ENCODE peak calls at places on chromosomes 4 and X, in five cellular contexts. One of them, this sample, is unnamed.

GRCh38 chrX:140038842-140039241 is 73.5 kb upstream of the CXorf66 start:
- DNase-seq in head of caudate nucleus: no peak
- DNase-seq in NCI-H1092 treated with DMSO at 0.1 percent for 48 hours: no peak
- DNase-seq in tibial artery: no peak
- DNase-seq in amniotic stem cell: no peak
- DNase-seq in this sample: no peak

GRCh38 chr4:175641053-175641452 is 171.0 kb downstream of the GPM6A start:
- DNase-seq in head of caudate nucleus: no peak
- DNase-seq in NCI-H1092 treated with DMSO at 0.1 percent for 48 hours: no peak
- DNase-seq in tibial artery: no peak
- DNase-seq in amniotic stem cell: no peak
- DNase-seq in this sample: no peak

GRCh38 chr4:153466637-153467153 is 535 bp downstream of the TMEM131L start:
- DNase-seq in head of caudate nucleus: peak; percentile 39
- DNase-seq in NCI-H1092 treated with DMSO at 0.1 percent for 48 hours: no peak
- DNase-seq in tibial artery: no peak
- DNase-seq in amniotic stem cell: no peak
- DNase-seq in this sample: no peak

GRCh38 chr4:27595956-27596355 is 735.3 kb downstream of the STIM2 start:
- DNase-seq in head of caudate nucleus: no peak
- DNase-seq in NCI-H1092 treated with DMSO at 0.1 percent for 48 hours: no peak
- DNase-seq in tibial artery: no peak
- DNase-seq in amniotic stem cell: no peak
- DNase-seq in this sample: no peak

GRCh38 chr4:98786866-98787265 is 128.5 kb upstream of the TSPAN5 start:
- DNase-seq in head of caudate nucleus: no peak
- DNase-seq in NCI-H1092 treated with DMSO at 0.1 percent for 48 hours: no peak
- DNase-seq in tibial artery: no peak
- DNase-seq in amniotic stem cell: no peak
- DNase-seq in this sample: no peak

GRCh38 chrX:41475611-41476241 is 28.6 kb downstream of the NYX start:
- DNase-seq in head of caudate nucleus: no peak
- DNase-seq in NCI-H1092 treated with DMSO at 0.1 percent for 48 hours: no peak
- DNase-seq in tibial artery: no peak
- DNase-seq in amniotic stem cell: no peak
- DNase-seq in this sample: no peak

GRCh38 chr4:48031802-48032525 is 15.4 kb downstream of the NIPAL1 start:
- DNase-seq in head of caudate nucleus: no peak
- DNase-seq in NCI-H1092 treated with DMSO at 0.1 percent for 48 hours: no peak
- DNase-seq in tibial artery: no peak
- DNase-seq in amniotic stem cell: no peak
- DNase-seq in this sample: peak; percentile 23

GRCh38 chrX:20350598-20350997 is 83.9 kb upstream of the RPS6KA3 start:
- DNase-seq in head of caudate nucleus: no peak
- DNase-seq in NCI-H1092 treated with DMSO at 0.1 percent for 48 hours: no peak
- DNase-seq in tibial artery: no peak
- DNase-seq in amniotic stem cell: no peak
- DNase-seq in this sample: no peak

GRCh38 chr4:6342530-6343293 is 73.1 kb downstream of the WFS1 start:
- DNase-seq in head of caudate nucleus: peak; percentile 84
- DNase-seq in NCI-H1092 treated with DMSO at 0.1 percent for 48 hours: peak; percentile 89
- DNase-seq in tibial artery: peak; percentile 76
- DNase-seq in amniotic stem cell: no peak
- DNase-seq in this sample: no peak

GRCh38 chr4:9942139-9942538 is 79.2 kb downstream of the SLC2A9 start:
- DNase-seq in head of caudate nucleus: no peak
- DNase-seq in NCI-H1092 treated with DMSO at 0.1 percent for 48 hours: no peak
- DNase-seq in tibial artery: no peak
- DNase-seq in amniotic stem cell: no peak
- DNase-seq in this sample: no peak

GRCh38 chr4:7557447-7557846 is 122.7 kb upstream of the PSAPL1 start:
- DNase-seq in head of caudate nucleus: no peak
- DNase-seq in NCI-H1092 treated with DMSO at 0.1 percent for 48 hours: no peak
- DNase-seq in tibial artery: no peak
- DNase-seq in amniotic stem cell: peak; percentile 92
- DNase-seq in this sample: no peak

GRCh38 chr4:45946699-45947098 is 177.2 kb downstream of the GABRG1 start:
- DNase-seq in head of caudate nucleus: no peak
- DNase-seq in NCI-H1092 treated with DMSO at 0.1 percent for 48 hours: no peak
- DNase-seq in tibial artery: no peak
- DNase-seq in amniotic stem cell: no peak
- DNase-seq in this sample: no peak

GRCh38 chr4:76585897-76586360 is 150.9 kb downstream of the SHROOM3 start:
- DNase-seq in head of caudate nucleus: peak; percentile 8
- DNase-seq in NCI-H1092 treated with DMSO at 0.1 percent for 48 hours: peak; percentile 83
- DNase-seq in tibial artery: peak; percentile 69
- DNase-seq in amniotic stem cell: no peak
- DNase-seq in this sample: no peak

GRCh38 chr4:36281384-36282106 is at the start of gene DTHD1:
- DNase-seq in head of caudate nucleus: no peak
- DNase-seq in NCI-H1092 treated with DMSO at 0.1 percent for 48 hours: no peak
- DNase-seq in tibial artery: no peak
- DNase-seq in amniotic stem cell: no peak
- DNase-seq in this sample: no peak

GRCh38 chrX:154325541-154325940 is 29.9 kb downstream of the TKTL1 start:
- DNase-seq in head of caudate nucleus: no peak
- DNase-seq in NCI-H1092 treated with DMSO at 0.1 percent for 48 hours: no peak
- DNase-seq in tibial artery: no peak
- DNase-seq in amniotic stem cell: no peak
- DNase-seq in this sample: no peak

GRCh38 chr4:77959566-77960338 is 97.1 kb downstream of the MRPL1 start:
- DNase-seq in head of caudate nucleus: no peak
- DNase-seq in NCI-H1092 treated with DMSO at 0.1 percent for 48 hours: peak; percentile 60
- DNase-seq in tibial artery: no peak
- DNase-seq in amniotic stem cell: peak; percentile 61
- DNase-seq in this sample: peak; percentile 23

GRCh38 chr4:10090467-10091250 is 25.9 kb downstream of the WDR1 start:
- DNase-seq in head of caudate nucleus: no peak
- DNase-seq in NCI-H1092 treated with DMSO at 0.1 percent for 48 hours: no peak
- DNase-seq in tibial artery: no peak
- DNase-seq in amniotic stem cell: no peak
- DNase-seq in this sample: no peak

GRCh38 chr4:73976716-73977115 is 5.1 kb downstream of the PF4 start:
- DNase-seq in head of caudate nucleus: no peak
- DNase-seq in NCI-H1092 treated with DMSO at 0.1 percent for 48 hours: no peak
- DNase-seq in tibial artery: no peak
- DNase-seq in amniotic stem cell: no peak
- DNase-seq in this sample: no peak

GRCh38 chr4:146245899-146246298 is 31.6 kb downstream of the REELD1 start:
- DNase-seq in head of caudate nucleus: no peak
- DNase-seq in NCI-H1092 treated with DMSO at 0.1 percent for 48 hours: no peak
- DNase-seq in tibial artery: no peak
- DNase-seq in amniotic stem cell: no peak
- DNase-seq in this sample: no peak

GRCh38 chr4:140004580-140005314 is 149.2 kb downstream of the MAML3 start:
- DNase-seq in head of caudate nucleus: peak; percentile 67
- DNase-seq in NCI-H1092 treated with DMSO at 0.1 percent for 48 hours: peak; percentile 88
- DNase-seq in tibial artery: no peak
- DNase-seq in amniotic stem cell: peak; percentile 3
- DNase-seq in this sample: no peak

GRCh38 chrX:110665636-110666035 is 130.0 kb downstream of the CHRDL1 start:
- DNase-seq in head of caudate nucleus: peak; percentile 14
- DNase-seq in NCI-H1092 treated with DMSO at 0.1 percent for 48 hours: peak; percentile 36
- DNase-seq in tibial artery: peak; percentile 21
- DNase-seq in amniotic stem cell: peak; percentile 12
- DNase-seq in this sample: no peak

This sample was measured in smooth muscle cell of the brain vasculature.